ENCODE peak calls at places on chromosomes 13 and 19, in six cellular contexts. I is keratinocyte; B is HT1080; S is tibial artery; X is mesendoderm; U is activated gamma-delta T cell treated with anti-CD3 and anti-CD28 coated beads, Interleukin-2, amount 50 U/mL, for 16 hours. K is an unnamed sample.
A peak's percentile ranks its signal among the peaks of the same experiment; 100 is the strongest.

GRCh38 chr19:4316940-4317339 is 12.5 kb downstream of the FSD1 start:
- DNase-seq in I (no peak), B (no peak), S (no peak), X (no peak), U (no peak), K (no peak)

GRCh38 chr19:29639086-29639485 is 26.2 kb upstream of the PLEKHF1 start:
- DNase-seq in I (no peak), B (no peak), S (no peak), X (no peak), U (no peak), K (no peak)

GRCh38 chr19:5031231-5032100 is 62.6 kb downstream of the KDM4B start:
- DNase-seq in I (no peak), B (peak; percentile 59), S (peak; percentile 80), X (peak; percentile 88), U (peak; percentile 73), K (peak; percentile 48)

GRCh38 chr19:58568731-58569130 is 4.4 kb downstream of the MZF1 start:
- DNase-seq in I (no peak), B (no peak), S (peak; percentile 19), X (no peak), U (no peak), K (no peak)

GRCh38 chr13:73228546-73228945 is 169.7 kb downstream of the KLF5 start:
- DNase-seq in I (no peak), B (peak; percentile 19), S (no peak), X (no peak), U (no peak), K (peak; percentile 40)

GRCh38 chr19:46605356-46605821 is 4.3 kb downstream of the CALM3 start:
- DNase-seq in I (no peak), B (no peak), S (no peak), X (no peak), U (no peak), K (no peak)

GRCh38 chr19:13441810-13442512 is 64.3 kb downstream of the CACNA1A start:
- DNase-seq in I (no peak), B (peak; percentile 9), S (no peak), X (peak; percentile 78), U (peak; percentile 9), K (peak; percentile 8)

GRCh38 chr19:55432355-55432959 is 10.6 kb downstream of the SHISA7 start:
- DNase-seq in I (no peak), B (no peak), S (no peak), X (no peak), U (no peak), K (no peak)

GRCh38 chr19:46762245-46762890 is 16.1 kb upstream of the STRN4 start:
- DNase-seq in I (no peak), B (no peak), S (no peak), X (no peak), U (no peak), K (peak; percentile 96)

GRCh38 chr13:73715910-73716257 is 418.3 kb downstream of the KLF12 start:
- DNase-seq in I (no peak), B (peak; percentile 18), S (no peak), X (no peak), U (no peak), K (peak; percentile 82)

GRCh38 chr19:19154768-19155494 is 15.1 kb downstream of the MEF2B start:
- DNase-seq in I (no peak), B (no peak), S (no peak), X (no peak), U (no peak), K (no peak)

GRCh38 chr19:625257-625656 is 8.1 kb downstream of the POLRMT start:
- DNase-seq in I (no peak), B (no peak), S (no peak), X (no peak), U (no peak), K (no peak)

GRCh38 chr19:279231-279630 is 12.0 kb downstream of the PLPP2 start:
- DNase-seq in I (no peak), B (no peak), S (no peak), X (no peak), U (no peak), K (no peak)